ENCODE peak calls at places on chromosomes 12 and 14, in seven cellular contexts. J is T47D; X is H4; A is NCI-H1092 treated with DMSO at 0.1 percent for 48 hours; I is breast epithelium; P is stimulated activated CD4-positive, alpha-beta T cell treated with anti-CD3 and anti-CD28 coated beads, Interleukin-15, amount 100 ng/mL, for 48 hours; F is OCI-LY7. Z is an unnamed sample.

GRCh38 chr14:58367296-58367695 is 28.4 kb upstream of the TOMM20L start:
- DNase-seq in J (no peak), X (no peak), A (no peak), I (no peak), P (no peak), F (no peak), Z (no peak)

GRCh38 chr14:81162941-81163340 is 57.8 kb downstream of the GTF2A1 start:
- DNase-seq in J (no peak), X (no peak), A (no peak), I (no peak), P (no peak), F (peak; percentile 12), Z (no peak)

GRCh38 chr12:70971395-70971794 is 50.9 kb upstream of the PTPRR start:
- DNase-seq in J (no peak), X (no peak), A (no peak), I (no peak), P (no peak), F (no peak), Z (no peak)

GRCh38 chr12:32211066-32211768 is 104.6 kb downstream of the BICD1 start:
- DNase-seq in J (no peak), X (no peak), A (no peak), I (no peak), P (no peak), F (peak; percentile 22), Z (no peak)

GRCh38 chr12:32917094-32917611 is 20.6 kb upstream of the PKP2 start:
- DNase-seq in J (no peak), X (peak; percentile 14), A (no peak), I (peak; percentile 56), P (no peak), F (no peak), Z (no peak)

GRCh38 chr14:67446371-67447032 is 34.5 kb upstream of the PLEK2 start:
- DNase-seq in J (no peak), X (no peak), A (peak; percentile 58), I (no peak), P (no peak), F (no peak), Z (peak; percentile 21)

GRCh38 chr12:57231276-57232021 is 1.9 kb downstream of the SHMT2 start:
- DNase-seq in J (no peak), X (no peak), A (no peak), I (no peak), P (no peak), F (no peak), Z (no peak)

GRCh38 chr12:92502417-92503028 is 200.3 kb upstream of the PLEKHG7 start:
- DNase-seq in J (peak; percentile 58), X (peak; percentile 8), A (no peak), I (no peak), P (no peak), F (peak; percentile 69), Z (no peak)

GRCh38 chr14:32460267-32460666 is 131.2 kb downstream of the AKAP6 start:
- DNase-seq in J (no peak), X (no peak), A (no peak), I (no peak), P (no peak), F (no peak), Z (no peak)

GRCh38 chr12:6375269-6376078 is at the start of gene SCNN1A:
- DNase-seq in J (peak; percentile 89), X (no peak), A (no peak), I (peak; percentile 90), P (no peak), F (no peak), Z (no peak)

GRCh38 chr12:905273-906076 is 44.0 kb downstream of the RAD52 start:
- DNase-seq in J (no peak), X (no peak), A (no peak), I (no peak), P (no peak), F (no peak), Z (no peak)

GRCh38 chr12:46530373-46531056 is 157.9 kb upstream of the SLC38A2 start:
- DNase-seq in J (no peak), X (no peak), A (no peak), I (no peak), P (no peak), F (no peak), Z (no peak)

GRCh38 chr12:22672951-22673350 is 48.0 kb downstream of the ETNK1 start:
- DNase-seq in J (no peak), X (no peak), A (no peak), I (no peak), P (no peak), F (no peak), Z (peak; percentile 19)

GRCh38 chr12:32768518-32768917 is 12.8 kb upstream of the YARS2 start:
- DNase-seq in J (no peak), X (no peak), A (no peak), I (no peak), P (no peak), F (no peak), Z (no peak)

GRCh38 chr12:47085815-47086252 is 6.1 kb upstream of the AMIGO2 start:
- DNase-seq in J (no peak), X (peak; percentile 87), A (peak; percentile 35), I (no peak), P (no peak), F (no peak), Z (peak; percentile 96)

GRCh38 chr14:25132734-25133422 is 82.9 kb upstream of the STXBP6 start:
- DNase-seq in J (peak; percentile 85), X (peak; percentile 67), A (peak; percentile 86), I (peak; percentile 22), P (peak; percentile 5), F (peak; percentile 62), Z (peak; percentile 75)

GRCh38 chr12:55499810-55500252 is 7.7 kb downstream of the OR6C68 start:
- DNase-seq in J (no peak), X (no peak), A (no peak), I (no peak), P (no peak), F (no peak), Z (no peak)

GRCh38 chr14:22221508-22221907 is 367.5 kb downstream of the DAD1 start:
- DNase-seq in J (peak; percentile 3), X (peak; percentile 17), A (no peak), I (no peak), P (no peak), F (peak; percentile 43), Z (peak; percentile 56)

GRCh38 chr12:15558915-15559528 is 230.2 kb downstream of the EPS8 start:
- DNase-seq in J (no peak), X (no peak), A (no peak), I (no peak), P (no peak), F (no peak), Z (peak; percentile 48)

GRCh38 chr12:65022960-65023359 is 98.1 kb downstream of the WIF1 start:
- DNase-seq in J (no peak), X (no peak), A (no peak), I (no peak), P (no peak), F (no peak), Z (no peak)

GRCh38 chr12:67750528-67751183 is 102.1 kb downstream of the DYRK2 start:
- DNase-seq in J (no peak), X (no peak), A (no peak), I (no peak), P (no peak), F (no peak), Z (no peak)

Z was measured in A673.